ENCODE peak calls at places on chromosome 20, in eight cellular contexts. L is fibroblast of pulmonary artery, K is epithelial cell of esophagus, Q is stomach, F is psoas muscle, J is gastrocnemius medialis, N is BE2C, S is adrenal gland. D is an unnamed sample.

GRCh38 chr20:39880890-39881289 is 808.1 kb downstream of the MAFB start:
- DNase-seq in L (no peak), K (peak), Q (no peak), F (no peak), J (no peak), N (no peak), S (peak), D (no peak)

GRCh38 chr20:8454137-8454712 is 322.2 kb downstream of the PLCB1 start:
- DNase-seq in L (peak), K (peak), Q (no peak), F (no peak), J (no peak), N (peak), S (peak), D (peak)

GRCh38 chr20:47348539-47349142 is 7.9 kb downstream of the ZMYND8 start:
- DNase-seq in L (peak), K (no peak), Q (no peak), F (no peak), J (no peak), N (no peak), S (no peak), D (no peak)

GRCh38 chr20:44967207-44967807 is 995 bp downstream of the STK4 start:
- DNase-seq in L (no peak), K (peak), Q (no peak), F (no peak), J (no peak), N (no peak), S (no peak), D (no peak)

GRCh38 chr20:40938020-40938419 is 90.6 kb upstream of the TOP1 start:
- DNase-seq in L (no peak), K (no peak), Q (no peak), F (no peak), J (no peak), N (no peak), S (no peak), D (no peak)

GRCh38 chr20:49252556-49253350 is 25.1 kb downstream of the ZNFX1 start:
- DNase-seq in L (no peak), K (no peak), Q (no peak), F (no peak), J (no peak), N (no peak), S (no peak), D (no peak)

GRCh38 chr20:45061244-45061643 is 39.7 kb downstream of the KCNS1 start:
- DNase-seq in L (peak), K (peak), Q (no peak), F (no peak), J (no peak), N (no peak), S (peak), D (peak)

GRCh38 chr20:4235512-4236043 is 220.2 kb upstream of the RNF24 start:
- DNase-seq in L (no peak), K (no peak), Q (no peak), F (no peak), J (no peak), N (no peak), S (no peak), D (no peak)

GRCh38 chr20:63659370-63659769 is 1.3 kb downstream of the RTEL1 start:
- DNase-seq in L (no peak), K (no peak), Q (no peak), F (no peak), J (no peak), N (no peak), S (no peak), D (no peak)

DNA sequence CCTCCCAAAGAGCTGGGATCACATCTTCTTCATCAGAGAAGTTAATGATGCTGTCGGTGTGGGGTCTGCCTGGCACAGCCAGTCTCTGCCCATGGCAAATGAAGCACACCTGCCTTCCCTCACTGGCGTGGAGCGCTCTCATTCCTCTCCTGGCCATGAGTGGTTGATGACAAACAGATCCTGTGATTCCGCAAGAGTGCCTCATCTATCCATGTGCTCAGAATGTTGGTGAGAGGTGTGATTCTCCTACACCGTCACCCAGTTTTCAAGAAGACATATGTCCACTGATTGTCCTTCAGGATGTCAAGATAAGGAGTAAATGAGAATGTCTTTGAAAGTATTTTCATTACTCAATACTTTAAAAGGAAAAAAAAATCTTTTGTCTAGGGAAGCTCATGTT is 97.5 kb upstream of the GGTLC1 start:
- DNase-seq in L (no peak), K (no peak), Q (no peak), F (no peak), J (no peak), N (no peak), S (no peak), D (no peak)
- H3K4me3 ChIP-seq in L (no peak), K (no peak), Q (no peak), F (no peak), J (no peak), N (no peak), S (no peak), D (no peak)

DNA sequence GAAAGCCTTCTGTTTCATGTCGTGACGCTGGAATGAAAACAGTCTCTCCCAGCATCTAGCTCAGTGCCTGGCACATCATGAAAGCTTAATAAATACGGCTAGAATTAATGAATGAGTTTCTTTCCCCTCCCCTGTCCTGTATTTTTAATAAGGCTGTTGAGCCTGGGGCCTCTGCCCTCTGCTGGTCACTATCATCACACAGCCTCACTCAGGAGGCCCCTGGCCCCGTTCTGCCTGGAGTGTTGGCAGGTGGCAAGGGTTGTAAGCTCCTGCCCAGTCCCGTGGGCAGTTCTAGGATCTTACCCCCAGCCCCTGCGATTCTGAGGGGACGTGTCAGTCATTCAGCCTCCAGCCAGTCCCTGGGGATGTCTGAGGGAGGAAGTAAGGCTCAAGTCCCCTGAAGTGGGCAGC is 41.4 kb downstream of the PHACTR3 start:
- DNase-seq in L (no peak), K (no peak), Q (no peak), F (no peak), J (no peak), N (no peak), S (no peak), D (no peak)
- TF ChIP-seq CTCF in L (no peak), K (no peak), Q (no peak), F (no peak), J (no peak), N (peak), S (no peak), D (no peak)

DNA sequence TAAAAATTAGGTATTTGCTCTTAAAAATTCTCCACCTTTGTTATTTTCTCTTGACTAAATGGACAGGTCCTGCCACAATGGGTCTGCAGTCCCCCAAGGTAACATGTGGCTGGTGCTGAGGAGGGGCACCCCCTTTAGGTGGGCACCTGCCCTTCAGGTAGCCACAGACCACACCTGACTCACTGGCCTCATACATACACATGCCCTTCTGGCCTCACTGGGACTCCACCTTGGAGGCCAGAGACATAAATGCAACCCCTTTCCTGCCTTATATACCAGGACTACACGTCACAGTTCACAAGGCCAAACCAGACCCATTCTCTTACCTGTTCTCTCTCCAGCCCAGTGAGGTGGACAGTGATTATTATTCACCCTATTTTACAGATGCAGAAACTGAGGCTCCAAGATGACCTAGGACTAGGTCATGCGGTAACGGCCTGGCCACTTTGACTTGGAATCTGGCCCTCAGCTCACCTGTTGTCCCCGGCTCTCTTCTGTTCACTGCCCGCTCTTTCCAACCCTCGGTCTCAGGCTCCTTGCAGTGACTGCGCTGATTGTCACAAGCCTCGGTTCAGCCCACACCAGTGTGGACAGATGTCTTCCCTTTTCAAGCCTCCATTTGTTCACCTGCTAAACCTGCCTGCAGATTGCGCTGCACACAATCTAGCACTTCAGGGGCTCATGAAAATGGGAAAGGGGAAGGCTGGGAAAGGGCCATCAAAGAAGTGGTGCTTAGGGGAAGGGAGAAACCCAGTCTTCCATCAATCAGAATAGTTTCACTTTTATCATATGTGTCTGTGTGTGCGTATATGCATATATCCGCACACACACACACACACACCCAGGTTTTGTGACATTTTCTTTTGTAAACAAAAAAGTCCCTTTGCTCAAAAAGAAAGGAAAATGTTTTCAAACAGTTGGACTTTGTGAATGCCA is 121.7 kb downstream of the BCAS1 start:
- DNase-seq in L (no peak), K (no peak), Q (no peak), F (no peak), J (no peak), N (no peak), S (no peak), D (no peak)
- H3K4me3 ChIP-seq in L (no peak), K (no peak), Q (no peak), F (no peak), J (no peak), N (no peak), S (no peak), D (no peak)

GRCh38 chr20:59783020-59784010 is 150.1 kb downstream of the SYCP2 start:
- DNase-seq in L (peak), K (peak), Q (peak), F (peak), J (no peak), N (peak), S (peak), D (no peak)
- TF ChIP-seq CTCF in L (peak), K (peak), Q (peak), F (peak), J (peak), N (peak), S (peak), D (peak)

GRCh38 chr20:52972965-52973819 is 1.0 kb downstream of the TSHZ2 start:
- DNase-seq in L (no peak), K (peak), Q (no peak), F (peak), J (no peak), N (peak), S (peak), D (no peak)

GRCh38 chr20:52974155-52974554 is 2.0 kb downstream of the TSHZ2 start:
- DNase-seq in L (no peak), K (no peak), Q (no peak), F (no peak), J (no peak), N (peak), S (peak), D (no peak)

GRCh38 chr20:52972190-52972937 is at the start of gene TSHZ2:
- DNase-seq in L (peak), K (peak), Q (peak), F (peak), J (peak), N (peak), S (peak), D (no peak)

GRCh38 chr20:52975024-52975732 is 3.0 kb downstream of the TSHZ2 start:
- DNase-seq in L (peak), K (no peak), Q (peak), F (no peak), J (no peak), N (peak), S (peak), D (no peak)

GRCh38 chr20:52971498-52972189 is 514 bp upstream of the TSHZ2 start:
- DNase-seq in L (no peak), K (no peak), Q (no peak), F (no peak), J (no peak), N (no peak), S (peak), D (no peak)
- H3K4me3 ChIP-seq in L (peak), K (peak), Q (peak), F (peak), J (peak), N (no peak), S (no peak), D (no peak)

GRCh38 chr20:34872604-34873224 is at the start of gene GGT7:
- DNase-seq in L (peak), K (peak), Q (peak), F (peak), J (peak), N (peak), S (peak), D (no peak)
- TF ChIP-seq CTCF in L (peak), K (peak), Q (peak), F (peak), J (peak), N (peak), S (peak), D (peak)

D was measured in AG04449.